ENCODE peak calls at places on chromosomes 2 and 18, in six cellular contexts. One of them, this sample, is unnamed.

GRCh38 chr2:143577489-143577888 is 448.3 kb downstream of the ARHGAP15 start:
- DNase-seq in HepG2: no peak
- DNase-seq in GM12878: no peak
- DNase-seq in H1: no peak
- DNase-seq in K562: no peak
- DNase-seq in GM12891: no peak
- DNase-seq in this sample: no peak

GRCh38 chr18:62379051-62379450 is 53.9 kb downstream of the TNFRSF11A start:
- DNase-seq in HepG2: no peak
- DNase-seq in GM12878: no peak
- DNase-seq in H1: no peak
- DNase-seq in K562: no peak
- DNase-seq in GM12891: no peak
- DNase-seq in this sample: no peak

GRCh38 chr2:128717758-128718710 is 399.4 kb upstream of the HS6ST1 start:
- DNase-seq in HepG2: no peak
- DNase-seq in GM12878: no peak
- DNase-seq in H1: no peak
- DNase-seq in K562: no peak
- DNase-seq in GM12891: no peak
- DNase-seq in this sample: no peak

GRCh38 chr2:66553370-66553769 is 118.4 kb downstream of the MEIS1 start:
- DNase-seq in HepG2: no peak
- DNase-seq in GM12878: no peak
- DNase-seq in H1: no peak
- DNase-seq in K562: no peak
- DNase-seq in GM12891: no peak
- DNase-seq in this sample: no peak

GRCh38 chr2:218953366-218953954 is 6.0 kb upstream of the CDK5R2 start:
- DNase-seq in HepG2: no peak
- DNase-seq in GM12878: no peak
- DNase-seq in H1: peak
- DNase-seq in K562: no peak
- DNase-seq in GM12891: no peak
- DNase-seq in this sample: no peak

GRCh38 chr2:8252997-8253694 is 428.7 kb upstream of the ID2 start:
- DNase-seq in HepG2: no peak
- DNase-seq in GM12878: peak
- DNase-seq in H1: no peak
- DNase-seq in K562: no peak
- DNase-seq in GM12891: no peak
- DNase-seq in this sample: no peak

GRCh38 chr2:136238214-136238551 is 120.2 kb upstream of the CXCR4 start:
- DNase-seq in HepG2: no peak
- DNase-seq in GM12878: no peak
- DNase-seq in H1: no peak
- DNase-seq in K562: no peak
- DNase-seq in GM12891: no peak
- DNase-seq in this sample: no peak

GRCh38 chr2:47735912-47736311 is 47.0 kb upstream of the MSH6 start:
- DNase-seq in HepG2: no peak
- DNase-seq in GM12878: no peak
- DNase-seq in H1: no peak
- DNase-seq in K562: no peak
- DNase-seq in GM12891: no peak
- DNase-seq in this sample: no peak

GRCh38 chr2:76050196-76050595 is 339.5 kb upstream of the GCFC2 start:
- DNase-seq in HepG2: peak
- DNase-seq in GM12878: no peak
- DNase-seq in H1: no peak
- DNase-seq in K562: no peak
- DNase-seq in GM12891: no peak
- DNase-seq in this sample: no peak

GRCh38 chr18:44826418-44827259 is 146.0 kb downstream of the SETBP1 start:
- DNase-seq in HepG2: no peak
- DNase-seq in GM12878: no peak
- DNase-seq in H1: no peak
- DNase-seq in K562: no peak
- DNase-seq in GM12891: no peak
- DNase-seq in this sample: no peak

GRCh38 chr2:199434555-199434954 is 23.2 kb downstream of the SATB2 start:
- DNase-seq in HepG2: no peak
- DNase-seq in GM12878: no peak
- DNase-seq in H1: no peak
- DNase-seq in K562: peak
- DNase-seq in GM12891: no peak
- DNase-seq in this sample: no peak

GRCh38 chr2:55604027-55604565 is 13.3 kb downstream of the PPP4R3B start:
- DNase-seq in HepG2: no peak
- DNase-seq in GM12878: no peak
- DNase-seq in H1: no peak
- DNase-seq in K562: no peak
- DNase-seq in GM12891: no peak
- DNase-seq in this sample: no peak

GRCh38 chr2:196927318-196928225 is 1.1 kb upstream of the PGAP1 start:
- DNase-seq in HepG2: peak
- DNase-seq in GM12878: no peak
- DNase-seq in H1: no peak
- DNase-seq in K562: no peak
- DNase-seq in GM12891: no peak
- DNase-seq in this sample: no peak

GRCh38 chr2:237154894-237155851 is 69.5 kb downstream of the COPS8 start:
- DNase-seq in HepG2: no peak
- DNase-seq in GM12878: peak
- DNase-seq in H1: no peak
- DNase-seq in K562: no peak
- DNase-seq in GM12891: no peak
- DNase-seq in this sample: no peak

GRCh38 chr18:64966667-64967066 is 784.1 kb upstream of the CDH7 start:
- DNase-seq in HepG2: no peak
- DNase-seq in GM12878: no peak
- DNase-seq in H1: no peak
- DNase-seq in K562: no peak
- DNase-seq in GM12891: no peak
- DNase-seq in this sample: no peak

GRCh38 chr2:85325466-85325811 is 2.4 kb downstream of the TGOLN2 start:
- DNase-seq in HepG2: no peak
- DNase-seq in GM12878: no peak
- DNase-seq in H1: no peak
- DNase-seq in K562: no peak
- DNase-seq in GM12891: no peak
- DNase-seq in this sample: no peak

GRCh38 chr2:85326406-85326945 is 1.3 kb downstream of the TGOLN2 start:
- DNase-seq in HepG2: peak
- DNase-seq in GM12878: no peak
- DNase-seq in H1: no peak
- DNase-seq in K562: no peak
- DNase-seq in GM12891: peak
- DNase-seq in this sample: peak

GRCh38 chr2:85323351-85323987 is 4.3 kb downstream of the TGOLN2 start:
- DNase-seq in HepG2: no peak
- DNase-seq in GM12878: no peak
- DNase-seq in H1: no peak
- DNase-seq in K562: no peak
- DNase-seq in GM12891: no peak
- DNase-seq in this sample: no peak

GRCh38 chr2:85326946-85327756 is 638 bp downstream of the TGOLN2 start:
- DNase-seq in HepG2: no peak
- DNase-seq in GM12878: no peak
- DNase-seq in H1: no peak
- DNase-seq in K562: no peak
- DNase-seq in GM12891: peak
- DNase-seq in this sample: peak

GRCh38 chr2:85324639-85325465 is 2.9 kb downstream of the TGOLN2 start:
- DNase-seq in HepG2: peak
- DNase-seq in GM12878: no peak
- DNase-seq in H1: no peak
- DNase-seq in K562: no peak
- DNase-seq in GM12891: no peak
- DNase-seq in this sample: no peak
- TF ChIP-seq POLR2A in HepG2: peak
- TF ChIP-seq POLR2A in GM12878: no peak
- TF ChIP-seq POLR2A in H1: no peak
- TF ChIP-seq POLR2A in K562: no peak
- TF ChIP-seq POLR2A in GM12891: no peak
- TF ChIP-seq POLR2A in this sample: no peak

DNA sequence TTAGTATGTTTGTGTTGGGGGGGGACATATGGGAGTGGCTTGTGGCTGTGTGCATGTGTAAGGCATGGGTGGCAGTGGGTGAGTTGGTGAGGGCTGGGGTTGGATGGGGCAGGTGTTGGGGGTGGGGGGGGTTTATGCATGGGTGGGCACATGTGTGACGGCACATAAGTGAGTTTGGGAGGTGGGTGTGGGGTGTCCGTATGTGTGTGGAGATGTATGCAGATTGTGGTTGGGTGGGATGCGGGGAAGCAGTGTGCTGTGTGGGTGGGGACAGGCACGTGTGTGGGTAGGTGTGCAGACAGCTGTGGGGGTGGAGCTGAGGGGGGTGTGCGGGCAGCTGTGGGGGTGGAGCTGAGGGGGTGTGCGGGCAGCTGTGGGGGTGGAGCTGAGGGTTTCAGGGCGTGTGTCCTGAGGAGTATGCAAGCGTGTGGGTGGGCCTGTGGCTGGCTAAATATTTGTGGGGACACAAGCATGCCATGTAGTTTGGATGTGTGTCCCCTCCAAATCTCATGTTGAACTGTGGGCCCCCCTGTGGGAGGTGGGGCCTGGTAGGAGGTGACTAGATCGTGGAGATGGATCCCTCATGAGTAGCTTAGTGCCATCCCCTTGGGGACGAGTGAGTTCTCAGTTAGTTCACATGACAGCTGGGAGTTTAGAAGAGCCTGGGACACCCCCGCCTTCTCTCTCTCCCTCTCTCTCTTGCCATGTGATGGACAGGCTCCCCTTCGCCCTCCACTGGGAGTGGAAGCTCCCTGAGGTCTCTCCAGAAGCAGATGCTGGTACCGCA is 59.4 kb downstream of the ANKMY1 start:
- DNase-seq in HepG2: no peak
- DNase-seq in GM12878: no peak
- DNase-seq in H1: no peak
- DNase-seq in K562: no peak
- DNase-seq in GM12891: no peak
- DNase-seq in this sample: no peak
- TF ChIP-seq TAF1 in HepG2: no peak
- TF ChIP-seq TAF1 in GM12878: no peak
- TF ChIP-seq TAF1 in H1: no peak
- TF ChIP-seq TAF1 in K562: no peak
- TF ChIP-seq TAF1 in GM12891: no peak
- TF ChIP-seq TAF1 in this sample: no peak

GRCh38 chr2:74119324-74119723 is 28.4 kb downstream of the BOLA3 start:
- DNase-seq in HepG2: no peak
- DNase-seq in GM12878: no peak
- DNase-seq in H1: no peak
- DNase-seq in K562: no peak
- DNase-seq in GM12891: no peak
- DNase-seq in this sample: no peak

GRCh38 chr2:74119912-74120825 is 27.5 kb downstream of the BOLA3 start:
- DNase-seq in HepG2: peak
- DNase-seq in GM12878: peak
- DNase-seq in H1: peak
- DNase-seq in K562: peak
- DNase-seq in GM12891: peak
- DNase-seq in this sample: peak
- TF ChIP-seq POLR2A in HepG2: peak
- TF ChIP-seq POLR2A in GM12878: peak
- TF ChIP-seq POLR2A in H1: peak
- TF ChIP-seq POLR2A in K562: peak
- TF ChIP-seq POLR2A in GM12891: peak
- TF ChIP-seq POLR2A in this sample: peak

DNA sequence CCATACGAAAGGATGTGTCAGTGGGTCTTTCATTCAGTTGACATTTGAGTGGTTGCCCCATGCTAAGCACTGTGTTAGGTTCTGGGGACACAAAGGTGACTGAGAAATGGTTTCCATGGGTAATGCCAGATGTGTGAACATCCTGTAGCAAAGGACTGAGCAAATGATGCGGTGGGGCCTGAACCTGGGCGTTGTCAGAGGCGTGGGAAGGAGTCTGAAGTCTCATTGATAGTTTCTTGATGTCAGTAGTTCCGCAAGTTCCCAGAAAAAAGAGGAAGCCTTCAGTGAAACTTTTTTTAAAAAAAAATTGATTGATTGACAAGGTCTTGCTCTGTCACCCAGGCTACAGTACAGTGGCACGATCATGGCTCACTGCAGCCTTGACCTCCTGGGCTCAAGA is 56.9 kb downstream of the LIMS1 start:
- DNase-seq in HepG2: no peak
- DNase-seq in GM12878: no peak
- DNase-seq in H1: no peak
- DNase-seq in K562: no peak
- DNase-seq in GM12891: no peak
- DNase-seq in this sample: no peak
- TF ChIP-seq TAF1 in HepG2: no peak
- TF ChIP-seq TAF1 in GM12878: no peak
- TF ChIP-seq TAF1 in H1: no peak
- TF ChIP-seq TAF1 in K562: peak
- TF ChIP-seq TAF1 in GM12891: no peak
- TF ChIP-seq TAF1 in this sample: no peak

GRCh38 chr18:3012920-3013810 is at the start of gene LPIN2:
- DNase-seq in HepG2: peak
- DNase-seq in GM12878: peak
- DNase-seq in H1: peak
- DNase-seq in K562: peak
- DNase-seq in GM12891: peak
- DNase-seq in this sample: peak
- TF ChIP-seq POLR2A in HepG2: peak
- TF ChIP-seq POLR2A in GM12878: peak
- TF ChIP-seq POLR2A in H1: peak
- TF ChIP-seq POLR2A in K562: no peak
- TF ChIP-seq POLR2A in GM12891: no peak
- TF ChIP-seq POLR2A in this sample: no peak

DNA sequence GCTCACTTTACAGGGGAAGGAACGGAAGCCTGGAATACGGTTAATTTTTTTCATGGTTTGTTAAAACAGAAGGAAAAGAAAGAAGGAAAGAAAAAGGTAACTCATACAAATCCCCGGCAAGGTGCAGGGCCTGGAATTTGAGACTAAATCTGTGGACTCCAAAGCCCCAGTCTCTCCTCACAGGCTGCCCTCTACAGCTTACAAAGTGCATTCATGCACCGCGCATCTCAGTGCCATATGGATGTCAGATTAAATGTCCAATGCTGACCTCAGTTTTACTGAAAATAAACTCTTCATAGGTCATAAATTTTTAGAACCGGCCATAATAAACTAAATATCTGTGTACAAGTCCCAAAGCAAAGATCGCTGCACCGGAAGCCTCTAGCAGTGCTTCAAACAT is 17.8 kb downstream of the ST6GAL2 start:
- DNase-seq in HepG2: peak
- DNase-seq in GM12878: no peak
- DNase-seq in H1: no peak
- DNase-seq in K562: peak
- DNase-seq in GM12891: no peak
- DNase-seq in this sample: no peak
- TF ChIP-seq TAF1 in HepG2: no peak
- TF ChIP-seq TAF1 in GM12878: no peak
- TF ChIP-seq TAF1 in H1: no peak
- TF ChIP-seq TAF1 in K562: no peak
- TF ChIP-seq TAF1 in GM12891: no peak
- TF ChIP-seq TAF1 in this sample: no peak

This sample was measured in GM12892.